ENCODE peak calls at places on chromosomes 4 and X, in nine cellular contexts. M, S, R, Y, A, H, P, O and L are unnamed samples. For H3K36me3, the result is how much of the 10 kb centered on the place peaks cover.

GRCh38 chr4:109296545-109296944 is 5.9 kb downstream of the COL25A1 start:
- DNase-seq in R (no peak), S (no peak), P (no peak), H (no peak), A (no peak), Y (no peak), M (no peak), O (no peak), L (no peak)

GRCh38 chr4:142883433-142883832 is 37.3 kb upstream of the INPP4B start:
- DNase-seq in S (peak), Y (peak), P (no peak), H (no peak), O (peak), M (no peak), R (no peak), A (no peak), L (no peak)

GRCh38 chr4:173537628-173538147 is 7.7 kb upstream of the HAND2 start:
- DNase-seq in H (no peak), P (no peak), S (no peak), Y (no peak), A (no peak), O (no peak), R (no peak), M (no peak), L (no peak)

GRCh38 chr4:7909966-7910720 is 29.5 kb downstream of the AFAP1 start:
- DNase-seq in M (no peak), S (no peak), H (no peak), R (no peak), A (no peak), Y (no peak), P (no peak), O (no peak), L (no peak)

GRCh38 chr4:40731792-40732245 is 17.9 kb upstream of the NSUN7 start:
- DNase-seq in H (no peak), S (peak), P (peak), M (peak), A (no peak), R (peak), Y (peak), O (peak), L (peak)

GRCh38 chrX:129793604-129794191 is 13.9 kb downstream of the SASH3 start:
- DNase-seq in M (no peak), R (no peak), Y (peak), P (no peak), S (no peak), A (no peak), H (no peak), O (no peak), L (no peak)

GRCh38 chr4:154490589-154491340 is 834 bp downstream of the DCHS2 start:
- DNase-seq in M (no peak), H (peak), R (no peak), P (no peak), S (peak), Y (no peak), A (no peak), O (no peak), L (no peak)

GRCh38 chrX:37722595-37722994 is 37.0 kb downstream of the XK start:
- DNase-seq in O (no peak), Y (no peak), S (no peak), M (no peak), A (no peak), R (no peak), P (no peak), H (no peak), L (no peak)

GRCh38 chrX:118495061-118495921 is at the start of gene DOCK11:
- DNase-seq in S (peak), O (peak), A (peak), P (peak), R (peak), Y (peak), M (peak), H (peak), L (peak)

GRCh38 chr4:188372051-188372450 is 232.8 kb downstream of the TRIML1 start:
- DNase-seq in P (no peak), H (no peak), Y (no peak), M (no peak), O (no peak), R (no peak), A (no peak), S (no peak), L (no peak)

GRCh38 chrX:46686003-46686645 is 72.8 kb downstream of the SLC9A7 start:
- DNase-seq in S (peak), R (peak), A (no peak), M (no peak), P (no peak), Y (peak), H (no peak), O (peak), L (no peak)

GRCh38 chr4:164847967-164848649 is 28.9 kb upstream of the APELA start:
- DNase-seq in Y (no peak), O (no peak), H (no peak), A (no peak), P (no peak), R (no peak), S (no peak), M (no peak), L (no peak)

GRCh38 chr4:63296773-63297172 is 1112.5 kb downstream of the TECRL start:
- DNase-seq in P (no peak), Y (no peak), O (no peak), S (peak), R (no peak), H (no peak), M (no peak), A (no peak), L (no peak)

GRCh38 chr4:105145059-105145912 is 1.4 kb upstream of the TET2 start:
- DNase-seq in A (no peak), M (no peak), S (peak), R (no peak), P (no peak), H (no peak), Y (peak), O (no peak), L (no peak)

GRCh38 chrX:139112432-139112831 is 400.9 kb upstream of the FGF13 start:
- DNase-seq in P (no peak), M (no peak), H (no peak), O (no peak), Y (no peak), R (peak), A (no peak), S (no peak), L (no peak)

GRCh38 chrX:19660604-19661003 is 145.3 kb upstream of the MAP3K15 start:
- DNase-seq in A (no peak), M (no peak), P (no peak), H (no peak), O (no peak), R (no peak), Y (no peak), S (no peak), L (no peak)

GRCh38 chr4:124940387-124940786 is 227.9 kb upstream of the ANKRD50 start:
- DNase-seq in A (no peak), H (no peak), M (no peak), Y (no peak), P (no peak), S (no peak), R (no peak), O (no peak), L (no peak)

GRCh38 chr4:77120888-77121508 is 36.0 kb upstream of the CCNG2 start:
- DNase-seq in R (no peak), Y (peak), A (no peak), O (peak), H (no peak), S (no peak), P (no peak), M (no peak), L (no peak)

GRCh38 chrX:19848110-19848509 is 39.3 kb downstream of the SH3KBP1 start:
- DNase-seq in O (no peak), A (no peak), H (no peak), S (no peak), P (no peak), R (no peak), M (no peak), Y (no peak), L (no peak)

GRCh38 chr4:8274772-8275241 is 5.3 kb downstream of the HTRA3 start:
- DNase-seq in M (peak), H (peak), R (peak), A (peak), P (no peak), Y (peak), O (peak), S (peak), L (peak)

GRCh38 chr4:109433281-109434006 is at the start of gene SEC24B:
- DNase-seq in M (peak), A (peak), Y (peak), S (peak), P (peak), H (peak), O (peak), R (peak), L (peak)

GRCh38 chrX:149987613-149988012 is 49.3 kb upstream of the EOLA2 start:
- DNase-seq in P (no peak), R (no peak), A (no peak), M (no peak), O (no peak), H (no peak), Y (no peak), S (no peak), L (no peak)

GRCh38 chr4:120052840-120053239 is 13.8 kb downstream of the MAD2L1 start:
- DNase-seq in A (no peak), Y (no peak), H (peak), P (no peak), R (peak), S (peak), O (no peak), M (no peak), L (peak)

GRCh38 chr4:110442309-110442708 is 33.6 kb upstream of the ENPEP start:
- DNase-seq in M (no peak), S (no peak), P (no peak), H (no peak), O (no peak), R (no peak), A (no peak), Y (peak), L (no peak)

GRCh38 chrX:31661280-31661679 is 589.4 kb upstream of the FTHL17 start:
- DNase-seq in A (no peak), S (peak), H (no peak), M (no peak), R (no peak), P (no peak), Y (no peak), O (peak), L (no peak)

GRCh38 chr4:6087669-6088068 is 69.4 kb upstream of the C4orf50 start:
- DNase-seq in S (peak), Y (peak), M (no peak), P (peak), R (peak), H (no peak), A (no peak), O (peak), L (no peak)

GRCh38 chr4:59086410-59086809 is 1976.2 kb upstream of the IGFBP7 start:
- DNase-seq in H (no peak), Y (no peak), R (no peak), O (no peak), P (no peak), S (no peak), A (no peak), M (no peak), L (no peak)

GRCh38 chr4:31620476-31620875 is 900.3 kb downstream of the PCDH7 start:
- DNase-seq in M (no peak), A (no peak), H (no peak), O (no peak), S (no peak), R (peak), Y (no peak), P (no peak), L (no peak)

GRCh38 chrX:46735625-46736024 is 23.3 kb downstream of the SLC9A7 start:
- DNase-seq in S (no peak), Y (no peak), A (no peak), M (no peak), O (no peak), H (no peak), P (no peak), R (no peak), L (no peak)

GRCh38 chrX:55451626-55451989 is 319 bp upstream of the MAGEH1 start:
- DNase-seq in O (no peak), P (no peak), A (no peak), Y (no peak), S (no peak), R (no peak), M (no peak), H (no peak), L (no peak)

GRCh38 chrX:16039363-16039762 is 84.0 kb upstream of the GRPR start:
- DNase-seq in H (no peak), Y (no peak), R (no peak), S (no peak), M (no peak), A (no peak), O (no peak), P (no peak), L (no peak)

GRCh38 chr4:98377626-98378025 is 116.4 kb downstream of the RAP1GDS1 start:
- DNase-seq in H (no peak), R (no peak), A (no peak), O (no peak), M (no peak), S (no peak), Y (no peak), P (no peak), L (no peak)

GRCh38 chr4:122052714-122053113 is 99.4 kb upstream of the BLTP1 start:
- DNase-seq in O (no peak), S (peak), Y (no peak), H (no peak), A (no peak), M (peak), P (no peak), R (no peak), L (no peak)

GRCh38 chrX:8783100-8784098 is 17.8 kb downstream of the FAM9A start:
- DNase-seq in O (peak), Y (peak), P (no peak), A (no peak), H (no peak), S (no peak), R (peak), M (no peak), L (no peak)

GRCh38 chrX:2954541-2954940 is 25.4 kb upstream of the ARSD start:
- DNase-seq in P (no peak), S (no peak), Y (peak), R (no peak), A (no peak), H (no peak), M (no peak), O (no peak), L (no peak)

GRCh38 chrX:2960861-2961515 is 31.8 kb upstream of the ARSD start:
- DNase-seq in R (no peak), M (no peak), H (no peak), S (no peak), A (no peak), O (no peak), P (no peak), Y (no peak), L (no peak)

GRCh38 chrX:2955838-2956237 is 26.7 kb upstream of the ARSD start:
- DNase-seq in H (no peak), Y (no peak), R (no peak), O (no peak), M (no peak), S (no peak), A (no peak), P (no peak), L (no peak)

GRCh38 chrX:2955281-2955680 is 26.1 kb upstream of the ARSD start:
- DNase-seq in A (no peak), O (no peak), Y (no peak), R (no peak), S (no peak), P (no peak), M (no peak), H (no peak), L (no peak)

DNA sequence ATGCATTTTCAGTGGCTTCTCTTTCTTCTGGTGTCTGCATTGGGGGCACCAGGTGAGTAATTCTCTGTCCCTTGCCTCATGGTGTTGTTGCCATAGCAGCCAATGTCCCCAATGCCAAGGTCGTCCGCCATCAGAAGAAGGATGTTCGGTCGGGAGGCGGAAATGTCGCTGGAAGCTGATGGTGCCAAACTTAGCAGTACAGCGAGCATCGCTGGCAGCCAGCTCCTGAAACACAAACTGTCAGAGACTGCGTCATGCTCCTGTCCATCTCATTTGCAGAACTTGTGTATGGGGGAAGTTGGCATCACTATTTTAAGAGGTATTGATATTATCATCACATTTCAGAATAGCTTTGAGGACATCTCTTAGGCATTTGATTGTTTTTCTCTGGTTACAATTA is 29.1 kb upstream of the ARSD start:
- DNase-seq in S (no peak), P (no peak), M (no peak), A (no peak), R (no peak), H (no peak), O (no peak), Y (no peak), L (no peak)
- H3K36me3 ChIP-seq in S (under half), P (under half), M (under half), A (under half), R (under half), H (under half), O (under half), Y (under half), L (under half)

GRCh38 chrX:39196192-39197102 is 395.2 kb downstream of the MID1IP1 start:
- DNase-seq in O (peak), S (peak), H (no peak), A (no peak), M (no peak), Y (peak), R (no peak), P (no peak), L (no peak)
- H3K4me3 ChIP-seq in O (no peak), S (no peak), H (peak), A (no peak), M (no peak), Y (no peak), R (no peak), P (no peak), L (no peak)

DNA sequence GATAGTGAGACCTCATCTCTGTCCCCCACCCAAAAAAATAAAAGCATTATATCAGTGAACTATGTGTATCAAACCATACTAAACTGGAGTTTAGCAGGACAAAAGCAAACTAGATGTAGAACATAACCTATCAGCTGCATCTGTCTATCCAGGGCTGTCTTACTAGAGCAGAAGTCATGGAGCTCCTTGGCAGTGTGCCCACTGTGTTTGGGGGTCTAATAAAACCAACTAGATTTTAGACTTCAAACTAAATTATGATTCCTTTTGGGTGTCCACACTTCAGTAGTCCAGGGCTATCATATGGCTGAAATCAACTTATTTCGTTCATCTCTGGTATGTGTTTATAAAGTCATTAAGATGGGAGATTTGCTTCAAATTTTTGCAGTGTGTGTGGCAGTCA is 8.2 kb downstream of the SLBP start:
- DNase-seq in H (no peak), A (no peak), P (no peak), S (no peak), M (no peak), O (no peak), Y (no peak), R (no peak), L (no peak)
- H3K36me3 ChIP-seq in H (under half), A (half or more), P (under half), S (under half), M (under half), O (under half), Y (under half), R (under half), L (half or more)

DNA sequence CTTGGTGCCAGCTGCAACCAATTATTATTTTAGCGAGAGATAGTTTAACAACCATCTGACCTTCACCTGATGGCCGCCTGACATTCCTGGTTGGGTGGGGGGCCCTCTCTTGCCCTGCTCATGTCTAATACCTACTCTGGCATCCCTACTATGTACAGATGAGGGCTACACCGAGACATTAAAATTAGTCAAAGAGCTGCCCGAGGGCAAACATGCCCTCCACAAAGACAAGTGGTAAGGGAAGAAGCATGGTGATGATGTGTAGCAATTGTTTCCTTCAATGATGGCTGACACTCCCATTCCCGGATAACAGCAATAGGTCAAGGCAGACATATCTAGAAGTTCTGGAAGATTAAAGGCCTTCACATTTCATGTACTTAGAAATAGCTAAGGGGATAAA is 49.6 kb downstream of the MAP7D3 start:
- DNase-seq in S (no peak), Y (no peak), P (no peak), H (no peak), M (no peak), R (no peak), O (no peak), A (no peak), L (no peak)
- H3K4me3 ChIP-seq in S (no peak), Y (no peak), P (no peak), H (peak), M (peak), R (no peak), O (no peak), A (no peak), L (no peak)

GRCh38 chrX:65740909-65741308 is 73.5 kb downstream of the MSN start:
- DNase-seq in M (no peak), Y (no peak), P (no peak), S (no peak), A (no peak), O (no peak), H (no peak), R (no peak), L (no peak)

GRCh38 chrX:65744965-65745364 is 77.5 kb downstream of the MSN start:
- DNase-seq in O (no peak), H (no peak), R (no peak), S (no peak), M (no peak), P (no peak), Y (no peak), A (no peak), L (no peak)

GRCh38 chrX:65745427-65745826 is 78.0 kb downstream of the MSN start:
- DNase-seq in H (no peak), Y (no peak), M (no peak), O (no peak), S (no peak), P (no peak), R (no peak), A (no peak), L (no peak)

GRCh38 chrX:65745992-65746391 is 78.5 kb downstream of the MSN start:
- DNase-seq in O (no peak), A (no peak), Y (peak), P (no peak), H (no peak), M (no peak), S (no peak), R (no peak), L (no peak)

DNA sequence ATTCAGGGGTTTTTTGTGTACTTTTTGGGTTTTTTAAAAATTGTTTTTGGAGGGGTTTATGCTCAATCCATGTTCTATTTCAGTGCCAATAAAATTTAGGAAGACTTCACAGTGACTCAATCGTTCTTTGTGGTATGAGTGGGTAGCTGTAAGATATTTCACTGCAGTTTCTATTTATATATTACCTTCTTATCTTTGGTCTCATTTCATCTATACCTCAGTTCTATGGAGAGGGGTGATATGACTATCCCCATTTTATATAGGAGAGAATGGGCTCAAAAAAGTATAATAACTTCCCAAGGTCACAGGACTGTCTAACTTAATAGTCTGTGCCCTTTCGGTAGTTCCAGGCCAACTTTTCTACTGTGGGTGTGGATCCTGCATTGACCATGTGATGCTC is 74.4 kb downstream of the MSN start:
- DNase-seq in M (no peak), H (no peak), O (no peak), P (no peak), S (no peak), R (no peak), A (no peak), Y (no peak), L (no peak)
- H3K36me3 ChIP-seq in M (half or more), H (under half), O (under half), P (under half), S (under half), R (under half), A (half or more), Y (under half), L (half or more)

GRCh38 chr4:148067307-148067916 is 335.5 kb downstream of the ARHGAP10 start:
- DNase-seq in M (no peak), P (no peak), Y (no peak), A (no peak), R (no peak), O (no peak), S (peak), H (no peak), L (no peak)
- H3K4me3 ChIP-seq in M (no peak), P (no peak), Y (no peak), A (no peak), R (no peak), O (no peak), S (no peak), H (no peak), L (no peak)

GRCh38 chr4:733631-733980 is 28.0 kb downstream of the PCGF3 start:
- DNase-seq in A (no peak), R (no peak), H (no peak), Y (no peak), S (no peak), O (no peak), M (no peak), P (no peak), L (no peak)
- H3K36me3 ChIP-seq in A (half or more), R (under half), H (under half), Y (under half), S (under half), O (under half), M (half or more), P (under half), L (half or more)

GRCh38 chr4:71237626-71238025 is 101.2 kb upstream of the SLC4A4 start:
- DNase-seq in M (no peak), S (no peak), H (no peak), P (no peak), Y (no peak), R (no peak), O (no peak), A (no peak), L (no peak)
- H3K4me3 ChIP-seq in M (peak), S (no peak), H (no peak), P (no peak), Y (no peak), R (no peak), O (no peak), A (no peak), L (no peak)